ENCODE peak calls at places on chromosomes 5 and 9, in ten cellular contexts. A, F, C, S, W, G, R, T, K and Z are unnamed samples.

GRCh38 chr9:111807197-111807596 is 12.5 kb upstream of the SHOC1 start:
- DNase-seq in A (no peak), F (no peak), C (no peak), S (no peak), W (no peak), G (no peak), R (no peak), T (no peak), K (no peak), Z (no peak)

GRCh38 chr5:175894805-175895204 is 23.4 kb downstream of the CPLX2 start:
- DNase-seq in A (peak; percentile 44), F (no peak), C (no peak), S (no peak), W (no peak), G (no peak), R (no peak), T (no peak), K (no peak), Z (no peak)

GRCh38 chr5:93246093-93246855 is 334.7 kb downstream of the NR2F1-AS1 start:
- DNase-seq in A (no peak), F (no peak), C (no peak), S (peak; percentile 92), W (no peak), G (no peak), R (no peak), T (no peak), K (peak; percentile 14), Z (peak; percentile 30)

GRCh38 chr5:143308726-143309125 is 94.8 kb downstream of the NR3C1 start:
- DNase-seq in A (no peak), F (no peak), C (no peak), S (no peak), W (no peak), G (no peak), R (peak; percentile 3), T (no peak), K (no peak), Z (no peak)

GRCh38 chr5:61884242-61884855 is 421.7 kb upstream of the KIF2A start:
- DNase-seq in A (no peak), F (no peak), C (no peak), S (no peak), W (no peak), G (no peak), R (no peak), T (no peak), K (no peak), Z (no peak)

GRCh38 chr5:123813251-123813650 is 301.3 kb downstream of the CSNK1G3 start:
- DNase-seq in A (no peak), F (no peak), C (no peak), S (no peak), W (no peak), G (no peak), R (no peak), T (no peak), K (no peak), Z (no peak)

GRCh38 chr9:15205632-15206243 is 101.3 kb downstream of the TTC39B start:
- DNase-seq in A (no peak), F (no peak), C (no peak), S (no peak), W (no peak), G (no peak), R (no peak), T (no peak), K (no peak), Z (no peak)

GRCh38 chr9:115715656-115716055 is 437.9 kb upstream of the PAPPA start:
- DNase-seq in A (no peak), F (no peak), C (no peak), S (no peak), W (no peak), G (no peak), R (no peak), T (no peak), K (no peak), Z (no peak)

GRCh38 chr9:105243015-105243686 is 1.3 kb upstream of the SLC44A1 start:
- DNase-seq in A (peak; percentile 22), F (no peak), C (no peak), S (peak; percentile 4), W (no peak), G (no peak), R (no peak), T (peak; percentile 96), K (peak; percentile 60), Z (no peak)

GRCh38 chr9:684950-685340 is 156.6 kb upstream of the DMRT1 start:
- DNase-seq in A (peak; percentile 69), F (no peak), C (no peak), S (no peak), W (no peak), G (no peak), R (no peak), T (peak; percentile 90), K (no peak), Z (peak; percentile 85)

GRCh38 chr9:126431112-126431742 is 104.6 kb downstream of the MVB12B start:
- DNase-seq in A (no peak), F (no peak), C (no peak), S (no peak), W (no peak), G (no peak), R (no peak), T (no peak), K (no peak), Z (no peak)

GRCh38 chr9:16417101-16417500 is 453.4 kb downstream of the BNC2 start:
- DNase-seq in A (peak; percentile 50), F (no peak), C (no peak), S (no peak), W (no peak), G (no peak), R (no peak), T (peak; percentile 89), K (peak; percentile 12), Z (no peak)

GRCh38 chr9:91166796-91167366 is 194.8 kb downstream of the AUH start:
- DNase-seq in A (no peak), F (no peak), C (no peak), S (no peak), W (no peak), G (no peak), R (no peak), T (peak; percentile 31), K (no peak), Z (no peak)

GRCh38 chr9:84947412-84947972 is 278.0 kb downstream of the NTRK2 start:
- DNase-seq in A (no peak), F (no peak), C (no peak), S (no peak), W (no peak), G (no peak), R (peak; percentile 77), T (no peak), K (peak; percentile 45), Z (no peak)

GRCh38 chr9:29866556-29866955 is 2293.3 kb upstream of the C9orf72 start:
- DNase-seq in A (no peak), F (no peak), C (no peak), S (peak; percentile 4), W (no peak), G (no peak), R (peak; percentile 14), T (no peak), K (no peak), Z (no peak)

GRCh38 chr5:137098663-137099062 is 400.5 kb downstream of the SPOCK1 start:
- DNase-seq in A (no peak), F (no peak), C (no peak), S (no peak), W (no peak), G (no peak), R (no peak), T (no peak), K (no peak), Z (no peak)